ENCODE peak calls at places on chromosomes 16 and 17, in five cellular contexts. U is adrenal gland, V is Caco-2, T is fibroblast of lung, G is sigmoid colon. K is an unnamed sample. For H3K4me1, the result is how much of the 10 kb centered on the place peaks cover.

GRCh38 chr16:64522548-64522947 is 599.3 kb downstream of the CDH11 start:
- DNase-seq in G (no peak), V (no peak), T (no peak), U (no peak), K (no peak)

GRCh38 chr16:56233795-56234566 is 42.7 kb downstream of the GNAO1 start:
- DNase-seq in V (no peak), U (no peak), T (no peak), G (no peak), K (no peak)

GRCh38 chr16:53159781-53160436 is 105.1 kb downstream of the CHD9 start:
- DNase-seq in V (peak), G (no peak), U (no peak), T (peak), K (peak)

GRCh38 chr16:4846503-4846900 is 586 bp downstream of the GLYR1 start:
- DNase-seq in T (peak), G (peak), U (peak), V (peak), K (peak)

GRCh38 chr17:7019839-7020519 is 2.9 kb upstream of the BCL6B start:
- DNase-seq in V (no peak), U (peak), G (peak), T (peak), K (no peak)

GRCh38 chr16:88343276-88343791 is 39.4 kb upstream of the ZNF469 start:
- DNase-seq in T (no peak), G (no peak), V (no peak), U (no peak), K (no peak)

GRCh38 chr16:67158637-67159600 is 790 bp downstream of the TRADD start:
- DNase-seq in T (no peak), U (peak), G (no peak), V (peak), K (peak)

GRCh38 chr16:22204091-22204655 is 1.9 kb upstream of the EEF2K start:
- DNase-seq in T (no peak), G (no peak), V (no peak), U (no peak), K (no peak)

GRCh38 chr17:76370261-76370993 is 14.0 kb upstream of the SPHK1 start:
- DNase-seq in T (peak), U (peak), G (peak), V (no peak), K (no peak)

GRCh38 chr17:39701012-39701783 is 1.3 kb downstream of the ERBB2 start:
- DNase-seq in V (peak), U (no peak), G (no peak), T (no peak), K (no peak)

GRCh38 chr17:81398855-81399451 is 3.7 kb downstream of the BAHCC1 start:
- DNase-seq in G (no peak), V (peak), T (peak), U (no peak), K (no peak)

GRCh38 chr16:19840524-19841110 is 44.0 kb downstream of the GPRC5B start:
- DNase-seq in G (no peak), V (no peak), U (no peak), T (no peak), K (no peak)

GRCh38 chr16:12176051-12176450 is 199.5 kb downstream of the SNX29 start:
- DNase-seq in V (no peak), U (no peak), G (no peak), T (no peak), K (no peak)

GRCh38 chr16:30351001-30351441 is 4.1 kb downstream of the CD2BP2 start:
- DNase-seq in V (no peak), T (no peak), G (no peak), U (no peak), K (no peak)

GRCh38 chr16:90046122-90046970 is 27.1 kb upstream of the DBNDD1 start:
- DNase-seq in G (no peak), U (peak), V (no peak), T (no peak), K (no peak)

GRCh38 chr17:31130286-31131224 is 35.8 kb downstream of the NF1 start:
- DNase-seq in U (no peak), T (no peak), G (no peak), V (no peak), K (no peak)

GRCh38 chr17:81858170-81858966 is 2.0 kb downstream of the P4HB start:
- DNase-seq in T (no peak), V (no peak), U (no peak), G (no peak), K (no peak)

GRCh38 chr16:89476811-89477261 is 13.5 kb downstream of the ANKRD11 start:
- DNase-seq in U (no peak), G (no peak), T (no peak), V (no peak), K (no peak)

GRCh38 chr16:21626659-21627277 is 25.6 kb downstream of the IGSF6 start:
- DNase-seq in V (no peak), U (peak), T (peak), G (peak), K (no peak)

GRCh38 chr16:85055503-85056210 is 28.1 kb downstream of the KIAA0513 start:
- DNase-seq in T (peak), G (no peak), V (no peak), U (peak), K (peak)

GRCh38 chr16:58053682-58054005 is 28.1 kb downstream of the MMP15 start:
- DNase-seq in T (no peak), V (no peak), U (no peak), G (no peak), K (no peak)

GRCh38 chr16:58054289-58054688 is 28.7 kb downstream of the MMP15 start:
- DNase-seq in G (no peak), U (no peak), T (no peak), V (no peak), K (no peak)

GRCh38 chr16:58049697-58050185 is 24.2 kb downstream of the MMP15 start:
- DNase-seq in U (no peak), T (no peak), V (no peak), G (no peak), K (no peak)

GRCh38 chr16:58051296-58051695 is 25.7 kb downstream of the MMP15 start:
- DNase-seq in G (no peak), U (no peak), V (no peak), T (no peak), K (no peak)

GRCh38 chr16:58051821-58052603 is 26.5 kb downstream of the MMP15 start:
- DNase-seq in V (no peak), T (no peak), G (no peak), U (no peak), K (no peak)
- H3K4me1 ChIP-seq in V (under half), T (under half), G (under half), U (under half), K (under half)

GRCh38 chr17:32355649-32356377 is 5.9 kb downstream of the ZNF207 start:
- DNase-seq in V (no peak), G (no peak), T (no peak), U (no peak), K (no peak)

GRCh38 chr17:32356378-32356743 is 6.4 kb downstream of the ZNF207 start:
- DNase-seq in U (no peak), T (no peak), G (no peak), V (no peak), K (no peak)

GRCh38 chr17:32356750-32357149 is 6.8 kb downstream of the ZNF207 start:
- DNase-seq in T (no peak), G (no peak), V (no peak), U (no peak), K (no peak)

GRCh38 chr17:32357615-32358014 is 7.7 kb downstream of the ZNF207 start:
- DNase-seq in V (no peak), G (no peak), T (no peak), U (no peak), K (no peak)

GRCh38 chr17:32361270-32361669 is 11.3 kb downstream of the ZNF207 start:
- DNase-seq in G (no peak), V (no peak), U (no peak), T (no peak), K (no peak)
- H3K4me1 ChIP-seq in G (under half), V (under half), U (under half), T (under half), K (under half)

GRCh38 chr17:45171338-45172231 is 9.9 kb downstream of the HEXIM2 start:
- DNase-seq in U (no peak), T (peak), G (peak), V (peak), K (no peak)
- H3K4me1 ChIP-seq in U (under half), T (under half), G (under half), V (half or more), K (under half)

DNA sequence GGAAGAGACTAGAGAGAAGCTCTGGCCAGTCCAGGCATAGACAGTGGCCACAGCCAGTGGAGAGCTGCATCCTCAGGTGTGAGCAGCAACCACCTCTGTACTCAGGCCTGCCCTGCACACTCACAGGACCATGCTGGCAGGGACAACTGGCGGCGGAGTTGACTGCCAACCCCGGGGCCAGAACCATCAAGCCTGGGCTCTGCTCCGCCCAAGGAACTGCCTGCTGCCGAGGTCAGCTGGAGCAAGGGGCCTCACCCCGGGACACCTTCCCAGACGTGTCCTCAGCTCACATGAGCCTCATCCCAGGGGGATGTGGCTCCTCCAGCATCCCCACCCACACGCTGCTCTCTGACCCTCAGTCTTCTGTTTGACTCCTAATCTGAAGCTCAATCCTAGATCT is 3.2 kb downstream of the RHBDF1 start:
- DNase-seq in G (no peak), U (no peak), T (no peak), V (no peak), K (no peak)
- H3K4me1 ChIP-seq in G (half or more), U (under half), T (half or more), V (under half), K (under half)

GRCh38 chr16:87185313-87185712 is 131.9 kb downstream of the C16orf95 start:
- DNase-seq in T (no peak), G (no peak), V (no peak), U (no peak), K (no peak)

GRCh38 chr16:87186440-87186839 is 130.8 kb downstream of the C16orf95 start:
- DNase-seq in U (no peak), G (no peak), V (no peak), T (no peak), K (no peak)

GRCh38 chr16:87182759-87183158 is 134.4 kb downstream of the C16orf95 start:
- DNase-seq in T (no peak), U (no peak), V (no peak), G (no peak), K (no peak)

GRCh38 chr16:87185983-87186382 is 131.2 kb downstream of the C16orf95 start:
- DNase-seq in U (no peak), V (no peak), G (no peak), T (no peak), K (no peak)

DNA sequence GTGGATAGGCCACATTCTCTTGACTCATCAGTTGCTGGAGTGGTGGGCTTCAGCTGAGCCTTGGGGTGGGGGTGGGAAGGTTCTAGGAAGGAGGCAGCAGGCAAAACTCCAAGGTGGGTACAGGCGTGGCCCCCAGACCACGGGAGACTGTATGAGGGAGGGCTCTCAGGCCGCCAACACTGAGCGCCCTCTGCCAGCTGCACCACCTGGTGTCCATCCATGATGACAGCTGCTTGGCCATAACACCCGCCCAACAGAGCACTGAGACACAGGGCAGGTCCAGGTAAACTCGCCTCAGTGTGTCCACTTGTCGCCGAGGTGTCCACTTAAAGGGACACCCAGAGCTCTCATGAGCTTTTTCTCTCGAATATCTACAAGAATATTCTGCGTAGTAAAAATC is 133.5 kb downstream of the C16orf95 start:
- DNase-seq in U (no peak), T (no peak), G (no peak), V (no peak), K (no peak)
- H3K4me1 ChIP-seq in U (under half), T (under half), G (under half), V (under half), K (under half)

DNA sequence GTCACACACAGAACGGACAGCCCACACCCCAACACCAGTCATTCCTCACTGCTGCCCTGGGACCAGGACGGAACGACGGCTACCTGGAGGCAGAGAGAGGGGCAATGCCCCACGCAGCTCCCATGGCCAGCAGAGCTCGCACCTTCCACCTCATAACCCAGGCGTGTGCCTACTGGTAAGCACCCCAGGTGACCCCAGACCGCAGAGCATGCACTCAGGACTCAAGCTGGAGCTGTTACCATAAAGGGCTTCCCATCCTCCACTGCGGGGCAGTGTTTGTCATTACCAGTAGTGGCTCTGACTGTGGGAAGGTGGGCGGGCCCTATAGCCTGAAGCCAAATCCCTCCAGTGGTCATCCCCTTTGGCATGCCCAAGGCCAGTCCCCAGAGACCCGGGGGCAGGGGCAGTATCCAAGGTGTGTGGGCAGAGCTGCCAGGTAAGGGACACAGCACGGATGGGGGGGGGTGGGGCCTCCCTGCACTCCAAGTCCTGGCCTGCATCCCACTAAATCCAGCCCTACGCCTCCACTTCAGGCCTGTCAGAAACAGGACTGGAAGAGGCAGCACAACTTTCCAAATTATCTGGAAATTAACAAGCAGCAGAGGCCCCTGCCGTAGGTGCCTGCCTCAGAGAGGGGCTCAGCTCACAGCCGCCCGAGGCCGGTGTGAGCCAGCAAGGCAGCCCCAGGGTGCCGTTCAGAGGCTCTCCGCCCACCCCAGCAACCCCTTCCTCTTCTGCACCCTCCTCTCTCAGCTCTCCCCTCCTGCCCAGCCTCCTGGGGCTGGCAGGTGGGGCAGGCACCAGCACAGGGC is 4.8 kb upstream of the BCAR1 start:
- DNase-seq in G (peak), T (no peak), V (no peak), U (peak), K (no peak)
- H3K4me1 ChIP-seq in G (half or more), T (half or more), V (under half), U (half or more), K (under half)

DNA sequence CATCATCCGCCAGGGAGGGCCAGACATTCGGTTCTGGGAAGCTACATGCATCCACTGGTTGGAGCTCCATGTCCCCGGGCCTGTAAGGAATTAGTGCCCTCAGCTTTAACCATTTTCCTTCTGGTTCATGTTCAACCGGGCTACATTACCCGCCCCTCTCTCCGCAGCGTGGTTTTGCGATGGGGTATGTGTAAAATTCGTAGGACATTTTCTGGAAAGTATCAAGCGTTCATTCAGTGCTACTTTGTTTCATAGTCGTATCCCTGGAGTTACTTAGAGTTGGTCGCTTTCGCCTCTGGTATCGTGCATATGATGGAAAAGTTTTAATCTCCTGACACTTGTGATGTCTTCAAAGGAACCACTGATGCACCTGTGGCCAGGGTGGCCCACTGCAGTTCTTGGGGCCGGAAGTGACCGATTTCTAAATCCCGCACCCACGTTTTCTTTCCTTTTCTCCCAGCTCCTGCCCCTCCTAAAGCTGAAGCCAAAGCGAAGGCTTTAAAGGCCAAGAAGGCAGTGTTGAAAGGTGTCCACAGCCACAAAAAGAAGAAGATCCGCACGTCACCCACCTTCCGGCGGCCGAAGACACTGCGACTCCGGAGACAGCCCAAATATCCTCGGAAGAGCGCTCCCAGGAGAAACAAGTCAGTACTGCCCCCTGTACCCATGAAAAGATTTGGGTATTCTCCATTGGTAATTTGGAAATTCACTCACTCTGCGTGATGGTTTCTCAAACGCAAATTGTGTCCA is 637 bp downstream of the RPL23A start:
- DNase-seq in T (no peak), G (no peak), V (no peak), U (no peak), K (no peak)
- H3K4me1 ChIP-seq in T (under half), G (half or more), V (under half), U (half or more), K (under half)

DNA sequence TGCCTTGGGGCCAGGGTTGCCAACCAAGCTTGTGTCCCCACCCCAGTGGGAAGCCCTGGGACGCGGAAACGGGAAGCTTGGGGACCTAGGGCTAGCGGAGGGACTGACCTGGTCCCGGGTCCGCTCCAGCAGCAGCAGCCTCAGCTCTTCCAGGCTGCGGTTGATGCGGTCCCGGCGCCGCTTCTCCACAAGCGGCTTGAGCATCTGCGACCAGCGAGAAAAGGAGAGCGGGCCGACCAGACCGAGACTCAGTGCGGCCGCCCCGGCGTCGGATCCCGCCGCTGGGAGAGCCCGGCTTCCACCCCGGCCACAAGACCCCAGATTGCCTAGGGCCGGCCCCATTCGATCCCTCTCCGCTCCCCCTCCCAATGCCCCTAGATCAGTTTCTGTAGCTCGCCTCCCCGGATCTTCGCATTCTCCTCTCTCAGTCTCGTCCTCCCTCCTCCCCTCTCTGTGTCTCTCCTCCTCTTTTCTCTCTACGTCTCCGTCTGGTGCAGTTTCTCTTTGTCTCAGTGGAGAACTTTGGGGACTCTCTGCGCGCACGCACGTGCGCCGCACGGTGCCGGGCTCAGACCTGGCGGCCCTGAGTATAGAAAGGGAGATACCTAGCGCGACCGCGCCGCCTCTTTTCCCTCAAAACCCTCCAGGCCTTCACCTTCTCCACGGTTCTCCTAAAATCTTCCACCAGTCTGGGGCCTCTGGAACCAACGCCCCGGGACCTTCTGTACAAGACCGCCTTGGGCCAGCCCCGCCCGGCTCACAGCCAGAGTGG is 797 bp downstream of the HES7 start:
- DNase-seq in G (no peak), V (no peak), U (no peak), T (peak), K (peak)
- H3K4me1 ChIP-seq in G (half or more), V (under half), U (half or more), T (under half), K (half or more)

K was measured in naive thymus-derived CD4-positive, alpha-beta T cell.